ENCODE peak calls at places on chromosomes 16 and 17, in six cellular contexts. X is fibroblast of pulmonary artery, S is astrocyte of the spinal cord, L is lung, H is epithelial cell of esophagus, C is OCI-LY7. O is an unnamed sample.
A peak's percentile ranks its signal among the peaks of the same experiment; 100 is the strongest.

GRCh38 chr16:78704421-78704820 is 605.0 kb downstream of the WWOX start:
- DNase-seq in X (no peak), S (peak; percentile 7), L (no peak), H (no peak), C (no peak), O (peak; percentile 59)

GRCh38 chr17:4966844-4967538 is 626 bp downstream of the SPAG7 start:
- DNase-seq in X (peak; percentile 100), S (peak; percentile 100), L (peak; percentile 99), H (peak; percentile 100), C (peak; percentile 98), O (peak; percentile 100)

GRCh38 chr16:69520800-69521602 is 44.8 kb upstream of the NFAT5 start:
- DNase-seq in X (peak; percentile 20), S (no peak), L (no peak), H (peak; percentile 19), C (no peak), O (peak; percentile 71)

GRCh38 chr17:75250009-75250471 is 11.4 kb downstream of the GGA3 start:
- DNase-seq in X (peak; percentile 55), S (peak; percentile 18), L (no peak), H (peak; percentile 70), C (peak; percentile 50), O (peak; percentile 74)

GRCh38 chr16:1317479-1318267 is 8.2 kb downstream of the UBE2I start:
- DNase-seq in X (no peak), S (no peak), L (no peak), H (no peak), C (no peak), O (no peak)

GRCh38 chr16:61263400-61263799 is 772.8 kb downstream of the CDH8 start:
- DNase-seq in X (no peak), S (no peak), L (no peak), H (no peak), C (no peak), O (no peak)

GRCh38 chr16:1929578-1930337 is 11.5 kb upstream of the HS3ST6 start:
- DNase-seq in X (peak; percentile 84), S (peak; percentile 75), L (peak; percentile 89), H (peak; percentile 77), C (peak; percentile 90), O (peak; percentile 79)

GRCh38 chr16:7340938-7341337 is 8.3 kb downstream of the RBFOX1 start:
- DNase-seq in X (no peak), S (no peak), L (no peak), H (no peak), C (no peak), O (no peak)

GRCh38 chr16:86151372-86151950 is 252.5 kb downstream of the IRF8 start:
- DNase-seq in X (no peak), S (no peak), L (no peak), H (no peak), C (no peak), O (no peak)

GRCh38 chr17:78196712-78197111 is 9.6 kb downstream of the AFMID start:
- DNase-seq in X (no peak), S (no peak), L (no peak), H (no peak), C (no peak), O (no peak)

GRCh38 chr17:40499551-40500189 is 1.8 kb downstream of the TNS4 start:
- DNase-seq in X (peak; percentile 80), S (peak; percentile 73), L (peak; percentile 84), H (peak; percentile 72), C (no peak), O (peak; percentile 66)

GRCh38 chr16:4214215-4214621 is 27.7 kb downstream of the SRL start:
- DNase-seq in X (peak; percentile 87), S (peak; percentile 86), L (no peak), H (peak; percentile 94), C (no peak), O (peak; percentile 94)

GRCh38 chr16:89061086-89061485 is 32.6 kb upstream of the ACSF3 start:
- DNase-seq in X (no peak), S (no peak), L (no peak), H (no peak), C (no peak), O (no peak)

GRCh38 chr16:89064606-89065444 is 28.8 kb upstream of the ACSF3 start:
- DNase-seq in X (no peak), S (no peak), L (no peak), H (no peak), C (peak; percentile 75), O (no peak)

GRCh38 chr16:89063768-89064320 is 29.8 kb upstream of the ACSF3 start:
- DNase-seq in X (no peak), S (no peak), L (no peak), H (no peak), C (peak; percentile 28), O (no peak)

GRCh38 chr16:89061590-89062380 is 31.9 kb upstream of the ACSF3 start:
- DNase-seq in X (no peak), S (no peak), L (no peak), H (no peak), C (peak; percentile 23), O (no peak)

DNA sequence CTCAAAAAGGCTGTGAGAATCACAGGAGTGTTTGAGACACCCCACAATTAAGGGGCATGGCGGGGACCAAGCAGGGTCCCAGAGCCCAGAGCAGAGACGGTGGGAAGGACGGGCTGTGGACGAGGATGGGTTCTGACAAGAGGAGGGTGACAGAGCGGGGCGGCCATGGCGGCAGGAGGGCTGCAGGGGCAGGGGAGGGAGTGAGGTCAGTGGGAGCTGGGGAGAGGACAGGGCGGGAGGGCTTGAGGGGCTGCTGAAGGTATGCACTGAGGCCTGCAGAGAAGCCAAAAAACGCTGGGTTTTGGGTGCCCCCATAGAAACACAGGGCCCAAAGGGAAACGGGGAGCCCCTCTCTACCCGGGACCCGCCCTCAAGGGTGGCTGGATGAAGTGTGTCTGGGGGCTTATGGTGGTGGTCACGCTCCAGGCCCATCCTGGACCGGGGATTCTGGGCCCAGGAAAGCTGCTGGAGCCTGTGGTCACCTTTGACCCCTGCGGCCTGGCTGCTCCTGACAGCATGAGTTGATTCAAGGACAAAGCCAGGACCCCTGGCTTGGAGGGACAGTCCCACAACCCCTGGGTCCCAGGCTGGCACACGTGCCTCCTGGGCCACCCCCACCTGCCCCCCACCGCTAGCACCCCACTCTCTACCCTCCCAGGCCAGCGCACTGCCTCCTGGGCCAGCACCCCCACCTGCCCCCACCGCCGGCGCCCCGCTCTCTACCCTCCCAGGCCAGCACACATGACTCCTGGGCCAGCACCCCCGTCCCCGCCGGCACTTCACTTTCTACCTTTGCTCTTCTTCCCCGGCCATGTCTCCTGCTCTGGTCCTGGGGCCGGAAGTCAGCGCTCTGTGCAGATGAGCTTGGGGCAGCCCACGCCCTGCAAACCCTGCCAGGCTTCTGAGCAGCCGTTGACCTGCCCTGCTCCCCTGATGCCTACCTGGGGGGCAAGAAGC is 31.0 kb upstream of the ACSF3 start:
- DNase-seq in X (no peak), S (no peak), L (no peak), H (no peak), C (peak; percentile 61), O (no peak)
- H3K4me3 ChIP-seq in X (no peak overlapping the region), S (no peak overlapping the region), L (no peak overlapping the region), H (no peak overlapping the region), C (no peak overlapping the region), O (no peak overlapping the region)

DNA sequence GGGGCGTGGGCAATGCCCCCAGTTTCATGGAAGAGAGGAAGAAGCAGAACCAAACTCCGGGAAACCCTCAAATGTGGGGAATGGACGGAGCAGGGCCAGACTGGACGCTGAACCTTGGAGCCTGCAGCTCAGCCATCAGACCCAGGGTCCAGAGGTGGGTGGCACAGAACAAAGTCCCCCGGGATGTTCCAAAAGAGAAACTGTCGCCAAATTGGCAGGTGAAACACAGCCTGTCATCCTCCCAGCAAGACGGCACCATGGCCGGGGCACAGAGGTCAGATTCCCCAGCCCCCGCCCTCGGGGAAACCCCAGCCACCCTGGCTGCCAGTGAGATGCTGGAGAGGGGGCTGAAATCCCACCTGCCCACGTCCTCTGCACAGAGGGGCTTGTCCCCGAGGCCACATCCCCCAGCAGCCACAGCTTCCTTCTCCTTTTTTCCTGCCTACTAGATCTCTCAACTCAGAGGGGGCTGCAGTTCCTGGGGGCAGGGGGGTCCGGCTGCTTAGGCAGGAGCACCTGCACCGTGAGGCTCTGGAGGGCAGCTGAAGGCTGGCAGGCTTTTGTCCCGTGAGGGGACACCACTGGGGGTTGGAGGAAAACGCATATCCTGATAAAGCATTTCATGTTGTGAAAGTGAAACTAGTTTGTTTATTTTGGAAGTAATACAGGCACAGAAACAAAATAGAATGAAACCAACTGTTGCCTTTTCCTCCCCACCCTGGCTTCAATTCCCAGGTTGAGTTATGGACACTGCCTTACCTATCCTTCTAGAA is 1.2 kb upstream of the SECTM1 start:
- DNase-seq in X (peak; percentile 14), S (peak; percentile 30), L (no peak), H (peak; percentile 19), C (peak; percentile 49), O (no peak)
- H3K4me3 ChIP-seq in X (peak overlapping the region; percentile 41), S (peak overlapping the region; percentile 14), L (peak overlapping the region; percentile 33), H (peak overlapping the region; percentile 20), C (peak overlapping the region; percentile 57), O (peak overlapping the region; percentile 54)

GRCh38 chr16:254461-254860 is 19.8 kb downstream of the FAM234A start:
- DNase-seq in X (no peak), S (no peak), L (no peak), H (no peak), C (no peak), O (no peak)

GRCh38 chr16:255183-255582 is 20.6 kb downstream of the RGS11 start:
- DNase-seq in X (no peak), S (no peak), L (no peak), H (no peak), C (no peak), O (no peak)

GRCh38 chr16:249431-249830 is 14.8 kb downstream of the FAM234A start:
- DNase-seq in X (no peak), S (no peak), L (no peak), H (no peak), C (no peak), O (no peak)

GRCh38 chr16:253833-254232 is 19.2 kb downstream of the FAM234A start:
- DNase-seq in X (no peak), S (no peak), L (no peak), H (no peak), C (no peak), O (no peak)

GRCh38 chr16:252366-253337 is 18.0 kb downstream of the FAM234A start:
- DNase-seq in X (no peak), S (no peak), L (no peak), H (no peak), C (no peak), O (no peak)
- H3K4me3 ChIP-seq in X (no peak overlapping the region), S (no peak overlapping the region), L (no peak overlapping the region), H (no peak overlapping the region), C (no peak overlapping the region), O (no peak overlapping the region)

DNA sequence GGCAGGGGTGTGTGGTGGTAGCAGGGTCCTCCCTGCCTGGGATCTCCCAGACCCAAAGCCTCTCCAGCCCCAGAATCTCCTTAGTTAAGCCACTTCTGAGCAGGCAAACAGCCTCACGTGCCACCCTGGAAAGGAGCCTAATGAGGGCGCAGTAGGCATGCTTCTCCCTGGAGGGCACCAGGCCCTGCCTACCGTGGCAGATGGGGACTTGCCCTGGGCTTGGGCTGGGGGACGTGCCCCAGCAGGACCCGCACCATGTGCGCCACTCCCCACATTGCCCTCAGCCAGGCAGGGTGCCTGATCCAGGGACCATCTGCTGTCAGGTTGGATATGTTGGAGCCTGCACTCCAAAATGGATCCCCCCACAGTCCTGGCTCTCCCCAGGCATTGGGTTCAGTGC is 14.2 kb downstream of the FAM83G start:
- DNase-seq in X (no peak), S (no peak), L (no peak), H (no peak), C (no peak), O (no peak)
- H3K4me3 ChIP-seq in X (no peak overlapping the region), S (no peak overlapping the region), L (no peak overlapping the region), H (no peak overlapping the region), C (no peak overlapping the region), O (no peak overlapping the region)